ENCODE peak calls at places on chromosome 1, in eight cellular contexts. X is H1, Q is suprapubic skin, I is esophagus squamous epithelium, B is K562, A is heart left ventricle, J is breast epithelium, S is IMR-90. K is an unnamed sample.
A peak's percentile ranks its signal among the peaks of the same experiment; 100 is the strongest.

GRCh38 chr1:57024855-57025254 is 59.0 kb upstream of the C8B start:
- DNase-seq in Q (no peak), J (no peak), B (no peak), A (no peak), I (no peak), X (no peak), S (no peak), K (no peak)

GRCh38 chr1:41741244-41741643 is 177.5 kb downstream of the HIVEP3 start:
- DNase-seq in B (no peak), J (no peak), X (no peak), S (no peak), A (no peak), Q (no peak), I (no peak), K (no peak)

GRCh38 chr1:35707253-35708178 is 11.2 kb downstream of the C1orf216 start:
- DNase-seq in J (no peak), A (no peak), Q (no peak), B (peak; percentile 66), S (no peak), I (no peak), X (peak; percentile 79), K (no peak)

GRCh38 chr1:65512967-65513777 is 92.7 kb downstream of the LEPR start:
- DNase-seq in S (peak; percentile 15), B (no peak), I (no peak), Q (no peak), X (no peak), A (no peak), J (no peak), K (no peak)

GRCh38 chr1:84944767-84945486 is 51.9 kb upstream of the LPAR3 start:
- DNase-seq in J (no peak), Q (no peak), A (peak; percentile 74), X (peak; percentile 61), S (peak; percentile 93), B (peak; percentile 90), I (no peak), K (peak; percentile 40)

GRCh38 chr1:30383131-30383793 is 340.1 kb downstream of the MATN1 start:
- DNase-seq in I (no peak), Q (peak; percentile 35), X (no peak), S (no peak), J (peak; percentile 17), A (no peak), B (no peak), K (no peak)

GRCh38 chr1:89261926-89262540 is 10.6 kb downstream of the GBP5 start:
- DNase-seq in Q (no peak), J (no peak), B (no peak), A (peak; percentile 36), S (no peak), I (no peak), X (no peak), K (peak; percentile 48)

GRCh38 chr1:30856260-30856790 is 52.2 kb downstream of the SDC3 start:
- DNase-seq in J (no peak), B (no peak), A (no peak), Q (no peak), I (no peak), X (no peak), S (no peak), K (no peak)

GRCh38 chr1:110201157-110201825 is 8.8 kb upstream of the KCNC4 start:
- DNase-seq in I (no peak), A (no peak), J (no peak), S (no peak), B (no peak), X (no peak), Q (no peak), K (no peak)

GRCh38 chr1:25810341-25811299 is 9.1 kb upstream of the MTFR1L start:
- DNase-seq in B (peak; percentile 80), Q (no peak), S (peak; percentile 35), J (peak; percentile 73), I (no peak), A (peak; percentile 61), X (peak; percentile 100), K (peak; percentile 84)

GRCh38 chr1:197269053-197269452 is 1.0 kb downstream of the CRB1 start:
- DNase-seq in X (no peak), Q (no peak), I (no peak), B (no peak), S (no peak), J (no peak), A (no peak), K (no peak)

GRCh38 chr1:42176902-42177519 is 12.5 kb upstream of the GUCA2A start:
- DNase-seq in I (no peak), S (peak; percentile 55), B (peak; percentile 65), A (no peak), J (no peak), X (no peak), Q (no peak), K (no peak)

GRCh38 chr1:63662056-63662836 is 69.0 kb downstream of the PGM1 start:
- DNase-seq in J (no peak), B (no peak), I (no peak), X (no peak), A (peak; percentile 16), Q (no peak), S (peak; percentile 67), K (no peak)

GRCh38 chr1:210783925-210784324 is 350.0 kb downstream of the KCNH1 start:
- DNase-seq in S (no peak), A (no peak), B (no peak), Q (no peak), I (no peak), X (no peak), J (no peak), K (no peak)

GRCh38 chr1:56376188-56376984 is 203.0 kb downstream of the PLPP3 start:
- DNase-seq in S (peak; percentile 31), X (peak; percentile 58), I (no peak), B (no peak), J (no peak), Q (no peak), A (peak; percentile 45), K (peak; percentile 26)

GRCh38 chr1:182833271-182833670 is 5.9 kb upstream of the DHX9 start:
- DNase-seq in X (no peak), S (peak; percentile 6), A (no peak), I (no peak), Q (no peak), J (no peak), B (no peak), K (no peak)

GRCh38 chr1:184110253-184111204 is 59.0 kb downstream of the TSEN15 start:
- DNase-seq in I (no peak), X (no peak), J (no peak), A (no peak), B (no peak), Q (no peak), S (no peak), K (no peak)

GRCh38 chr1:50989694-50990093 is 19.6 kb downstream of the CDKN2C start:
- DNase-seq in I (no peak), B (no peak), X (no peak), S (no peak), Q (no peak), J (no peak), A (no peak), K (no peak)

GRCh38 chr1:157403203-157403602 is 149.1 kb downstream of the FCRL5 start:
- DNase-seq in J (no peak), A (no peak), X (no peak), S (no peak), B (peak; percentile 24), Q (no peak), I (no peak), K (no peak)

GRCh38 chr1:214317300-214317699 is 36.3 kb downstream of the SMYD2 start:
- DNase-seq in X (peak; percentile 58), Q (no peak), S (no peak), I (no peak), J (no peak), B (no peak), A (no peak), K (no peak)

GRCh38 chr1:20850021-20850420 is 62.9 kb upstream of the HP1BP3 start:
- DNase-seq in B (no peak), A (no peak), Q (no peak), X (no peak), I (no peak), S (no peak), J (no peak), K (no peak)
- H3K4me1 ChIP-seq in B (no peaks in the 10 kb centered on the region), A (no peaks in the 10 kb centered on the region), Q (no peaks in the 10 kb centered on the region), X (no peaks in the 10 kb centered on the region), I (no peaks in the 10 kb centered on the region), S (peaks cover 8% of the 10 kb centered on the region), J (no peaks in the 10 kb centered on the region), K (no peaks in the 10 kb centered on the region)

DNA sequence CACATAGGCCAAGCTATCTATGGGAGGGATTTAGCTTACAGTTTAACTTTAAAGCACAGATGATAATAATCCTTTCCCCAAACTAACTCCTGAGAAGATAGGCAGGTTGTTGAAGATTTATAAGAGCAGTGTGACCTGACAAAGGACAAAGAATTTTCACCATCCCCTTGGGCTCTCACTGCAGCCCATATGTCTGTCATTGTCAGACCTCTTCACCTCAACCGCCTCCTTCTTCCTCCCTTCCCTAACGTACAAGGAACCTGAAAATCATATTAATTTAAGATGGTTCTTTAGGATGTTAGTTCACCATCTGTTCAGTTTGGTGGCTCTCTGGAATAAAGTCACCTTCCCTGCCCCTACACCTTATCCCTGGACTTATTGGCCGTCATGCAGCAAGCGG is 5.0 kb downstream of the RNU1-2 start:
- DNase-seq in X (no peak), Q (no peak), S (no peak), I (no peak), A (no peak), B (no peak), J (no peak), K (no peak)
- TF ChIP-seq CTCF in X (no peak), Q (no peak), S (peak; percentile 26), I (peak; percentile 30), A (peak; percentile 12), B (no peak), J (no peak), K (no peak)

DNA sequence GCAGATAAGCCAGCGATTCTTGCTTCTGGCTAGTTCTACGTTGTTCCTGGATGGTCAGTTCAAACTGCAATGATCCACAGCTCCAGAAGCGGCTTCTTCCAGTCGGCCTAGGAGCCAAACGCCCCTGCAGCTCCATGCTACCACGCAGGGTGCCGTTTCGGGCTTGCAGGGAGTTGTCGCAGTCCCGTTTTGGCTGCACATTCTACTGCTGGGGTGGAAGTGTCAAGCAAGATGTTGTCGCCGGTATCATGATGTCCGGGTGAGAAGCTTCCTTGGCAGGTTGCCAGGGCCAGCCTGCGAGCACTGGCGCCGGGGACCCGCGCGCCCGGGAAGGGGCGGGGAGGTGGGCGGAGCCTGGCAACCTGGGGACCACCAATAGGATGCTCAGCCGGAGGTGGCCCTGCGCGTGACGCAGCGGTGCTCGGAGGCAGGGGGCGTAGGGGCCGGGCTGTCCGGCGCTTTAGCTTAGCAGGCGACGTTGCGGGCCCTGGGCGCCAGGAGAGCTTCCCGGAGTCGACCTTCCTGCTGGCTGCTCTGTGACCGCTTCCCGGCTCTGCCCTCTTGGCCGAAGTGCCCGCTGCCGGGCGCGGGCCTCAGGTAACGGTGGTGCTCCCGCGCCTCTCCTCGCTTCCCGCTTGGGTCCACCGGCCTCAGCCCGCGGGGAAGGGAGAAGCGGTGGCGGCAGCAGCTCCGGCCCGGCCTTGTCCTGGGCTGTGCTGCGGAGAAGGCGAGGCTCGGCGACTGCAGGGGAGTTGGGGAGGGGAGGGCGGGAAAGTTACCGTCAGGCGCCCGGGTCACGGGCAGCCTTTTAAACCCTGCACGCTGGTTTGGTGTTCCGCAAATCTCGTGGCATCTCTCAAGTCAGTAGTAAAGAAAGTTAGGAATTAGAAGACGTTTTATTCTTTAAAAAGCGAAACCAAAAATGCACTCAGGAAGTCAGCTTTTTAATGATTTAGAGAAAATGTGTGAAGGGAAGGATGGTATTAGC is at the start of gene SOAT1:
- DNase-seq in A (peak; percentile 95), Q (peak; percentile 97), S (peak; percentile 88), B (peak; percentile 98), X (peak; percentile 96), I (peak; percentile 53), J (peak; percentile 83), K (peak; percentile 96)
- TF ChIP-seq POLR2A in A (peak; percentile 83), Q (no peak), S (peak; percentile 83), B (peak; percentile 91), X (peak; percentile 84), I (no peak), J (no peak), K (peak; percentile 79)

GRCh38 chr1:151581446-151581845 is 30.4 kb upstream of the SNX27 start:
- DNase-seq in Q (no peak), A (no peak), I (no peak), X (no peak), S (no peak), B (no peak), J (no peak), K (no peak)
- H3K4me1 ChIP-seq in Q (peaks cover 72% of the 10 kb centered on the region), A (no peaks in the 10 kb centered on the region), I (peaks cover 19% of the 10 kb centered on the region), X (peaks cover 2% of the 10 kb centered on the region), S (peaks cover 6% of the 10 kb centered on the region), B (peaks cover 3% of the 10 kb centered on the region), J (no peaks in the 10 kb centered on the region), K (peaks cover 1% of the 10 kb centered on the region)